ENCODE peak calls at places on chromosomes 6 and 20, in eight cellular contexts. R is adrenal gland, C is AG08395, H is Calu3, N is RCC 7860, V is HEK293T, I is midbrain, M is omental fat pad. L is an unnamed sample.

GRCh38 chr6:149211046-149211571 is 106.4 kb upstream of the TAB2 start:
- DNase-seq in C (peak), H (no peak), M (no peak), V (no peak), R (no peak), N (no peak), I (no peak), L (no peak)

GRCh38 chr6:34146021-34146782 is at the start of gene GRM4:
- DNase-seq in C (no peak), H (no peak), V (no peak), R (no peak), M (no peak), I (no peak), N (no peak), L (no peak)

GRCh38 chr6:118202517-118202916 is 295.5 kb downstream of the SLC35F1 start:
- DNase-seq in M (no peak), N (no peak), C (no peak), I (no peak), V (no peak), H (no peak), R (no peak), L (no peak)

GRCh38 chr6:113829702-113830058 is 27.5 kb upstream of the MARCKS start:
- DNase-seq in I (no peak), R (no peak), V (no peak), C (peak), N (no peak), H (no peak), M (no peak), L (no peak)

GRCh38 chr6:135651964-135652755 is 154.6 kb upstream of the AHI1 start:
- DNase-seq in R (no peak), I (no peak), N (no peak), H (no peak), M (no peak), C (no peak), V (no peak), L (no peak)

GRCh38 chr6:85126448-85127178 is 323.3 kb upstream of the NT5E start:
- DNase-seq in M (no peak), R (peak), N (peak), C (peak), H (peak), V (peak), I (peak), L (peak)

GRCh38 chr6:163180874-163181541 is 233.5 kb upstream of the QKI start:
- DNase-seq in V (peak), H (peak), C (peak), N (peak), R (peak), M (peak), I (peak), L (peak)

GRCh38 chr20:45822863-45823262 is 4.2 kb downstream of the TNNC2 start:
- DNase-seq in I (no peak), H (peak), V (no peak), N (no peak), M (no peak), C (peak), R (no peak), L (no peak)

GRCh38 chr6:19795211-19795610 is 42.0 kb upstream of the ID4 start:
- DNase-seq in I (no peak), M (no peak), H (no peak), R (no peak), N (peak), C (no peak), V (no peak), L (no peak)

GRCh38 chr20:11822116-11822794 is 95.4 kb upstream of the BTBD3 start:
- DNase-seq in R (no peak), H (no peak), M (no peak), V (no peak), N (no peak), I (no peak), C (no peak), L (no peak)

GRCh38 chr6:123940551-123940950 is 136.9 kb downstream of the NKAIN2 start:
- DNase-seq in R (no peak), C (no peak), V (no peak), N (no peak), H (no peak), I (no peak), M (no peak), L (no peak)

GRCh38 chr20:46406986-46407670 is 713 bp upstream of the ELMO2 start:
- DNase-seq in V (no peak), C (no peak), R (peak), N (peak), I (no peak), M (peak), H (peak), L (peak)

GRCh38 chr6:103874575-103874974 is 985.1 kb downstream of the HACE1 start:
- DNase-seq in V (no peak), N (no peak), I (no peak), M (no peak), H (no peak), C (no peak), R (no peak), L (no peak)